ENCODE peak calls at places on chromosomes 1 and 21, in five cellular contexts. M, P, G, B and L are unnamed samples.

GRCh38 chr1:246709845-246710244 is 14.4 kb upstream of the SCCPDH start:
- DNase-seq in P (no peak), G (no peak), B (no peak), M (no peak), L (no peak)

GRCh38 chr1:242428403-242429190 is 95.9 kb downstream of the PLD5 start:
- DNase-seq in M (no peak), G (no peak), B (no peak), P (no peak), L (no peak)

GRCh38 chr1:79531790-79532189 is 525.3 kb upstream of the ADGRL4 start:
- DNase-seq in B (no peak), P (no peak), M (no peak), G (no peak), L (no peak)

GRCh38 chr1:156836041-156836654 is 19.5 kb upstream of the SH2D2A start:
- DNase-seq in M (no peak), P (no peak), G (no peak), B (no peak), L (no peak)

GRCh38 chr1:42043182-42043581 is 110.0 kb upstream of the GUCA2B start:
- DNase-seq in B (no peak), G (no peak), P (no peak), M (no peak), L (no peak)

GRCh38 chr1:56754713-56755505 is 64.3 kb downstream of the FYB2 start:
- DNase-seq in P (no peak), G (no peak), B (no peak), M (no peak), L (no peak)

GRCh38 chr1:186008920-186009737 is 274.9 kb downstream of the HMCN1 start:
- DNase-seq in B (no peak), P (no peak), G (no peak), M (no peak), L (no peak)

GRCh38 chr1:41976671-41977070 is 57.9 kb upstream of the HIVEP3 start:
- DNase-seq in B (no peak), P (no peak), M (no peak), G (no peak), L (peak; percentile 45)

GRCh38 chr1:176789571-176790090 is 326.7 kb downstream of the PAPPA2 start:
- DNase-seq in B (no peak), M (no peak), G (no peak), P (no peak), L (no peak)

GRCh38 chr1:225735252-225736149 is 42.1 kb upstream of the SRP9 start:
- DNase-seq in G (peak; percentile 22), B (peak; percentile 66), P (peak; percentile 64), M (no peak), L (no peak)

GRCh38 chr1:6245869-6246496 is 2.0 kb downstream of the HES3 start:
- DNase-seq in G (no peak), P (no peak), M (peak; percentile 88), B (no peak), L (peak; percentile 88)

GRCh38 chr1:153577624-153578051 is 12.0 kb upstream of the S100A2 start:
- DNase-seq in G (no peak), M (no peak), P (no peak), B (no peak), L (no peak)

GRCh38 chr1:29593601-29594382 is 357.5 kb downstream of the PTPRU start:
- DNase-seq in M (no peak), B (no peak), P (no peak), G (no peak), L (no peak)

GRCh38 chr1:100511058-100511457 is 26.9 kb upstream of the GPR88 start:
- DNase-seq in B (no peak), M (no peak), G (no peak), P (no peak), L (no peak)

GRCh38 chr1:63324779-63325119 is 2.4 kb downstream of the FOXD3 start:
- DNase-seq in G (no peak), P (no peak), B (no peak), M (no peak), L (no peak)
- H3K4me3 ChIP-seq in G (no peak overlapping the region), P (no peak overlapping the region), B (no peak overlapping the region), M (no peak overlapping the region), L (no peak overlapping the region)

DNA sequence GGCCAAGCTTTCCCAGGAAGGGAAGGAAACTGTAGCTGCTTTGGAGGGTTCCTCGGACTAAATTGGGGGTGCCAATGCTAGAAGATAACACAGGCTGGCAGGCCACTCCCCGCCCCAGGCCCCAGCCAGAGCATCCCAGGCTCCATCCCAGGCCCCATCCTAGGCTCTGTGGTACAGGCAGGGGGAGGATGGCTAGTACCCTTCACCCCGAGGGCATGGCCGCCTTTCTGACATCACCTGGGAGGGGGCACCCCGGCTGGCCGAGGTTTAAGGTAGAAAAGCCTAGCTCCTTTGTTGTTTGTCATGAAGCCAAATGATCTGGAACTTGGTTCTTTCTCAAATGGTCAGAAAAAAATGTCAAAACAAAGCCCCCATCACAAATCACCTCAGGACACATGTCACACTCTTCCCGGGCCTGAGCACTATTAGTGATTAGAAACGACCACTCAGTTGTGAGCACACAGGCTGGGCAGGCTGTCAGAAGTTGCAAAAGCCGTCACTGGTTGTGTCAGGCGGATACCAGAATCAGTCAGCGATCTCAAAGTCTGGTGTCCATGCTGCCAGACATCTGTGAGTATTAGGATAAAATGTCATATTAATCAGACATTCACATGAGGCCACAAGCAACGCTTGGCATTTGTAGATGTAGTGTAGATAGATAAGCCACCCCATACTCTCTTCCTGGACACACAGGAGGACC is 31.0 kb upstream of the ETS2 start:
- DNase-seq in B (no peak), M (no peak), G (no peak), P (no peak), L (no peak)
- H3K4me1 ChIP-seq in B (peaks cover 16% of the 10 kb centered on the region), M (no peaks in the 10 kb centered on the region), G (no peaks in the 10 kb centered on the region), P (peaks cover 17% of the 10 kb centered on the region), L (no peaks in the 10 kb centered on the region)

GRCh38 chr1:27011058-27011764 is 1.4 kb downstream of the TENT5B start:
- DNase-seq in B (no peak), P (no peak), M (no peak), G (no peak), L (no peak)

GRCh38 chr1:27015260-27015659 is 2.6 kb upstream of the TENT5B start:
- DNase-seq in B (no peak), G (no peak), M (no peak), P (no peak), L (peak; percentile 58)

GRCh38 chr1:27010226-27010994 is 2.2 kb downstream of the TENT5B start:
- DNase-seq in G (no peak), P (no peak), M (no peak), B (no peak), L (no peak)

GRCh38 chr1:27009601-27010197 is 3.0 kb downstream of the TENT5B start:
- DNase-seq in P (no peak), B (peak; percentile 31), M (no peak), G (no peak), L (no peak)

GRCh38 chr1:27011976-27012563 is 580 bp downstream of the TENT5B start:
- DNase-seq in G (no peak), B (no peak), P (no peak), M (no peak), L (no peak)
- H3K4me3 ChIP-seq in G (peak overlapping the region; percentile 53), B (peak overlapping the region; percentile 56), P (peak overlapping the region; percentile 63), M (peak overlapping the region; percentile 41), L (no peak overlapping the region)

DNA sequence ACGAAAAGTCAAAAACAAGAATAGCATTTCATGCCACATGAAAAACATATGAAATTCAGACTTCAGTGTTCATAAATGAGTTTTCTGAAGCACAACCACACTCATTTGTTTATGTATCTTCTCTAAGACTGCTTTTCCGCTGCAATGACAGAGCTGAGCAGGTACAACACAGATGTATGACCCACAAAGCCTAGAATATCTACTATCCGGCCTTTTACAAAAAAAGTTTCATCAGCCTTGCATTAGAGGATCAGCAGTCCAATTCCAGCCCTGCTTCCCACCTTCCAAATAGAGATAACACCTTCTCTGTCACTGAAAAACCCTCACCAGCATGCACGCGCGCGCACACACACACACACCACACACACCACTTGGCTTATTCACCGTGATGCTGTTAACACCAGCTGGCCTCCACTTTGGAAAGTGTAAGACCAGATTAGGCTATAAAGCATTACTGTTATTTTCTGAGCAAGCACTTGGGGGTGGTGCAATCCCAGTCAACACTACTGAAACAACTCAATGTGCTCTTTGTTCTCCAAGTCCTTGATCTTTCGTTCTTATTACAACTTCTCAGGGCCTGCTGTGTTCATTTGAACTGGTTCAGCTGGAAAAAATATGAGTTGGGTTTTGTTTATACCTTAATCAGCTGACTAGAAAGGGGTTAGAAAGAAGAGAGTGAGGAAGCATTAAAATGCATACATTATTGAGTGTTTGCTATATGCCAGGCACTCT is 90.0 kb downstream of the GLUL start:
- DNase-seq in P (no peak), B (peak; percentile 37), G (no peak), M (no peak), L (no peak)
- H3K4me1 ChIP-seq in P (no peaks in the 10 kb centered on the region), B (peaks cover 9% of the 10 kb centered on the region), G (no peaks in the 10 kb centered on the region), M (peaks cover 20% of the 10 kb centered on the region), L (no peaks in the 10 kb centered on the region)